ENCODE peak calls at places on chromosomes 5 and 9, in ten cellular contexts. E, G, S, U, N, Y, X, O, D and J are unnamed samples.

GRCh38 chr9:107070591-107070990 is 207.6 kb downstream of the ZNF462 start:
- DNase-seq in X (no peak), N (no peak), E (no peak), D (no peak), O (no peak), Y (no peak), U (no peak), S (no peak), G (no peak), J (no peak)

GRCh38 chr9:132516911-132517310 is 65.5 kb upstream of the BARHL1 start:
- DNase-seq in X (no peak), O (no peak), U (no peak), D (no peak), G (no peak), E (no peak), N (no peak), S (no peak), Y (no peak), J (no peak)

GRCh38 chr9:101480386-101480785 is 44.8 kb upstream of the ALDOB start:
- DNase-seq in O (no peak), Y (no peak), N (no peak), E (no peak), D (no peak), S (no peak), U (no peak), X (no peak), G (no peak), J (no peak)

GRCh38 chr5:180041501-180042274 is 29.9 kb downstream of the RNF130 start:
- DNase-seq in G (no peak), X (no peak), E (no peak), U (no peak), N (no peak), D (no peak), S (no peak), O (no peak), Y (no peak), J (no peak)

GRCh38 chr9:128635266-128636023 is 21.2 kb downstream of the DYNC2I2 start:
- DNase-seq in D (peak), O (peak), Y (no peak), E (peak), U (peak), G (peak), N (peak), X (peak), S (peak), J (peak)

GRCh38 chr5:132226516-132227234 is 978 bp downstream of the P4HA2 start:
- DNase-seq in N (no peak), E (no peak), O (peak), X (peak), D (peak), G (peak), Y (no peak), S (no peak), U (no peak), J (peak)

GRCh38 chr9:134191455-134192209 is 27.3 kb upstream of the RNU6ATAC start:
- DNase-seq in X (no peak), E (no peak), U (no peak), D (no peak), N (no peak), G (no peak), Y (no peak), O (no peak), S (no peak), J (no peak)

GRCh38 chr9:89623925-89624420 is 19.2 kb downstream of the GADD45G start:
- DNase-seq in N (peak), G (peak), D (no peak), Y (no peak), S (no peak), U (no peak), O (no peak), X (no peak), E (no peak), J (no peak)

GRCh38 chr5:170269579-170269978 is 28.0 kb downstream of the LCP2 start:
- DNase-seq in Y (no peak), S (no peak), N (no peak), X (no peak), O (no peak), G (no peak), U (no peak), E (no peak), D (no peak), J (no peak)

GRCh38 chr5:149002761-149003689 is 59.8 kb downstream of the SH3TC2 start:
- DNase-seq in Y (no peak), S (peak), N (no peak), O (peak), X (peak), U (no peak), E (no peak), G (no peak), D (peak), J (peak)

GRCh38 chr9:7293091-7293490 is 506.5 kb downstream of the DMAC1 start:
- DNase-seq in D (no peak), G (no peak), O (no peak), X (no peak), N (no peak), E (no peak), U (no peak), S (no peak), Y (no peak), J (no peak)

GRCh38 chr5:62579761-62580160 is 1.1 kb downstream of the LRRC70 start:
- DNase-seq in U (no peak), S (no peak), X (no peak), E (no peak), O (no peak), N (no peak), Y (no peak), G (no peak), D (no peak), J (no peak)

GRCh38 chr5:31048975-31049290 is 144.6 kb upstream of the CDH6 start:
- DNase-seq in U (no peak), Y (no peak), E (no peak), N (no peak), G (no peak), S (no peak), O (no peak), X (no peak), D (peak), J (no peak)
- H3K4me3 ChIP-seq in U (no peak), Y (no peak), E (no peak), N (no peak), G (no peak), S (no peak), O (no peak), X (no peak), D (no peak), J (no peak)

GRCh38 chr9:35538361-35539234 is 48.7 kb downstream of the RUSC2 start:
- DNase-seq in G (peak), O (peak), N (peak), U (peak), E (no peak), D (peak), X (peak), Y (no peak), S (no peak), J (peak)

GRCh38 chr9:35540315-35540714 is 50.4 kb downstream of the RUSC2 start:
- DNase-seq in X (peak), G (no peak), E (no peak), S (no peak), Y (no peak), O (no peak), D (no peak), N (no peak), U (no peak), J (peak)

GRCh38 chr9:35533398-35533797 is 43.5 kb downstream of the RUSC2 start:
- DNase-seq in G (no peak), O (peak), D (peak), X (peak), S (no peak), U (no peak), E (no peak), N (no peak), Y (no peak), J (peak)

GRCh38 chr9:35537898-35538297 is 48.0 kb downstream of the RUSC2 start:
- DNase-seq in O (peak), Y (no peak), X (no peak), N (no peak), S (no peak), D (peak), U (no peak), G (peak), E (no peak), J (peak)
- H3K4me3 ChIP-seq in O (peak), Y (no peak), X (peak), N (peak), S (no peak), D (peak), U (no peak), G (peak), E (no peak), J (no peak)

GRCh38 chr5:73814234-73814846 is 188.3 kb downstream of the ARHGEF28 start:
- DNase-seq in X (no peak), D (no peak), N (no peak), G (no peak), S (no peak), U (no peak), E (no peak), Y (no peak), O (no peak), J (no peak)
- H3K4me3 ChIP-seq in X (no peak), D (no peak), N (no peak), G (no peak), S (no peak), U (no peak), E (peak), Y (no peak), O (no peak), J (no peak)

DNA sequence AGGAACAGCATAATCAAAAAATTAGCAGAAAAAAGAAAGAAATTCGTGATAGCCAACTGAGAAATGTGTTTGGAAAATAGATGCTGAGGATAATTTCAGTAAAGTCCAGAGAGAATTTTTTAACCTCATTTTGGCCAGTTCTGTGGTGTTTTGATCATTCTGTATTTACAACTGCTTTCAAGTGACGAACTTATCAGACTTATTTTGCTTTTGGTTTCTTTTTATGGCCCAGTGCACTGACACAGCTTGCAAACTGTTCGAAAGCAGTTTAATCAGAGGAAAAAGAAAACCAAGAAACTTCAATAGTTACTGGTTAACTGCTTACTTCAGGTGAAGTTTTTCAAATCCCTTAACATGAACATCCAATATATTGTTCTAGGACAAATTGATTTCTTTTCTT is 1.9 kb downstream of the SDHA start:
- DNase-seq in D (peak), N (no peak), U (no peak), O (peak), E (no peak), Y (no peak), G (no peak), S (no peak), X (peak), J (peak)
- H3K4me3 ChIP-seq in D (peak), N (peak), U (peak), O (peak), E (no peak), Y (peak), G (peak), S (peak), X (peak), J (peak)

DNA sequence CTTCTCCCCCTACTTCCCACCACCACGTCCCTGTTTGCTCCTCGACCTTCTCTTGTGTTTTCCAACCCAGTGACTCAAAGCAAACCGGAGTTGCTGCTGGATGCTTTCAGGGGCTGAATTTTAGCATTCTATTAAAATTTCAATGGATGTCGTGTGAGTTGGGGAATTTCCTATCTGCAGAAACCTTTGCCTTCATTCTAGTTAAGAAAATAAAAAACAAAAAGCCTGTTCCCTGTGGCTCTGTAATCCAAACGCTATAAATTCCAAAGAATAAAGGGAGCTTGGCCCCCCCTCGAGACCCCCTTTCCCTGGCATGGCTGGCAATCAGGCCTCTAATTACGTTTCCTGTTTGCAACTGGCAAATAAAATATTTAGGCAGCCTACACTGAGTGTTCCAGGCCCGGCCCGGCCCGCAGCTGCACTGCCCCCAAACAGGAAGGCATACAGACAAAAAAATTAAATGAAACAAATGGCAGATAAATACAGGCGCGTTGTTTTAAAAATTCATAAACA is 139.4 kb upstream of the PPP1R26 start:
- DNase-seq in E (no peak), X (no peak), O (no peak), G (no peak), N (peak), D (no peak), U (no peak), Y (no peak), S (no peak), J (no peak)
- H3K4me3 ChIP-seq in E (no peak), X (no peak), O (no peak), G (no peak), N (no peak), D (no peak), U (no peak), Y (no peak), S (no peak), J (no peak)